ENCODE peak calls at places on chromosomes 6 and 20, in four cellular contexts. U is GM20000, D is astrocyte of the spinal cord, Q is GM23338. B is an unnamed sample.

GRCh38 chr6:40930045-40930444 is 109.0 kb downstream of the UNC5CL start:
- DNase-seq in U (no peak), D (no peak), Q (no peak), B (no peak)

GRCh38 chr20:31842471-31843157 is 2.8 kb downstream of the FOXS1 start:
- DNase-seq in U (no peak), D (peak), Q (peak), B (no peak)

GRCh38 chr20:62360854-62361798 is 6.0 kb downstream of the LAMA5 start:
- DNase-seq in U (no peak), D (no peak), Q (peak), B (no peak)

GRCh38 chr20:6831461-6831860 is 64.0 kb downstream of the BMP2 start:
- DNase-seq in U (no peak), D (no peak), Q (no peak), B (no peak)

GRCh38 chr6:25360611-25361010 is 81.4 kb downstream of the CARMIL1 start:
- DNase-seq in U (no peak), D (peak), Q (no peak), B (no peak)

GRCh38 chr6:108200631-108201030 is 34.8 kb downstream of the NR2E1 start:
- DNase-seq in U (no peak), D (peak), Q (no peak), B (no peak)

GRCh38 chr6:72966628-72967280 is 258.5 kb downstream of the KHDC1L start:
- DNase-seq in U (no peak), D (peak), Q (no peak), B (no peak)

GRCh38 chr6:150176152-150176551 is 33.3 kb downstream of the PPP1R14C start:
- DNase-seq in U (no peak), D (no peak), Q (no peak), B (no peak)

GRCh38 chr6:46789434-46790358 is 3.5 kb upstream of the MEP1A start:
- DNase-seq in U (no peak), D (no peak), Q (no peak), B (no peak)

DNA sequence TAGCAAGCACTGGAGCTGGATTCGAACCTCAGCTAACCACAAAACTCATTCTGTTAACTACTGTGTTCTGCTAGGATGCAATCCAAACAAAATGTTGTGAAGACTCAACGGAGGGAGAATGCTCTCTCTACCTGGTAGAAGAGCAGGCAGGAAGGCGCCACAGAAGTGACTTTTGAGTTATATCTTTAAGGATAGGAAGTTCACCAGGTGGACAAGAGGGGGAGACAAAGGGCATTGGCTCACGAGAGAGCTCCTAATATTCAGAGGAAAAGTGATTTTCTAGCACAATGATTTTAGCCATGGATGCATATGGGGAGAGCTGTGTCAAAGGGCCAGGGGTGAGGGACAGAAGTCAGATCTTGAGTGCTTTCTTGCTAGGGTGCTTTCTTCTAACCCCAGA is 108.4 kb upstream of the MAFB start:
- DNase-seq in U (peak), D (peak), Q (peak), B (peak)
- TF ChIP-seq CTCF in U (peak), D (peak), Q (peak), B (peak)

GRCh38 chr6:38483526-38483925 is 156.2 kb downstream of the BTBD9 start:
- DNase-seq in U (peak), D (no peak), Q (no peak), B (peak)
- TF ChIP-seq CTCF in U (no peak), D (no peak), Q (no peak), B (no peak)

GRCh38 chr20:43247361-43247760 is 57.7 kb upstream of the PTPRT start:
- DNase-seq in U (no peak), D (no peak), Q (no peak), B (no peak)

GRCh38 chr20:43241057-43241702 is 51.5 kb upstream of the PTPRT start:
- DNase-seq in U (no peak), D (no peak), Q (no peak), B (no peak)

GRCh38 chr20:43244647-43245046 is 54.9 kb upstream of the PTPRT start:
- DNase-seq in U (no peak), D (no peak), Q (no peak), B (no peak)

GRCh38 chr20:43248341-43248740 is 58.6 kb upstream of the PTPRT start:
- DNase-seq in U (no peak), D (no peak), Q (no peak), B (no peak)

GRCh38 chr20:43243672-43244269 is 54.1 kb upstream of the PTPRT start:
- DNase-seq in U (no peak), D (no peak), Q (no peak), B (peak)
- TF ChIP-seq CTCF in U (no peak), D (no peak), Q (no peak), B (peak)

DNA sequence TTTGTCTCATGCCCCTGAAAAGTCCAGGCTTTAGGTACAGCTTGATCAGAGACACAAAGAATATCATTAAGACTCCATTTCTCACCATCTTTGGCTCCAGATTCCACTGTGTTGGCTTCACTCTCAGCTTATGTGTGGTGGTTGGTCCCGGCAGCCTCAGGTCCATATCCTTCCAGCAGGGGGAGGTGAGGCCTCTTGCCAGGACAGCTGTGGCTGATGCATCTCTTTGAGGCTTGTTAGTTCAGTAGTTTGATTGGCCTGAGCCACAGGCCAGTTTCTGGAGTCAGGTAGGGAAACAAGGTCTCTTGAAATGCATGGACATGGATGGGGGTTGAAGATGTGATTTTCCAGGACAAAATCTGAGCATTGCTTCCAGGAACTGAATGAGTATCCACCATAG is 62.4 kb downstream of the JAG1 start:
- DNase-seq in U (peak), D (peak), Q (peak), B (peak)
- TF ChIP-seq CTCF in U (no peak), D (peak), Q (peak), B (peak)

GRCh38 chr20:25483431-25484132 is 76.1 kb downstream of the GINS1 start:
- DNase-seq in U (no peak), D (no peak), Q (no peak), B (no peak)

GRCh38 chr20:25484911-25485511 is 77.5 kb downstream of the GINS1 start:
- DNase-seq in U (no peak), D (no peak), Q (no peak), B (no peak)

GRCh38 chr20:25485872-25486271 is 78.4 kb downstream of the GINS1 start:
- DNase-seq in U (no peak), D (no peak), Q (no peak), B (no peak)

GRCh38 chr20:25486377-25486776 is 78.9 kb downstream of the GINS1 start:
- DNase-seq in U (no peak), D (peak), Q (no peak), B (no peak)

GRCh38 chr20:25484224-25484846 is 76.9 kb downstream of the GINS1 start:
- DNase-seq in U (no peak), D (no peak), Q (peak), B (no peak)
- TF ChIP-seq CTCF in U (no peak), D (no peak), Q (peak), B (peak)

DNA sequence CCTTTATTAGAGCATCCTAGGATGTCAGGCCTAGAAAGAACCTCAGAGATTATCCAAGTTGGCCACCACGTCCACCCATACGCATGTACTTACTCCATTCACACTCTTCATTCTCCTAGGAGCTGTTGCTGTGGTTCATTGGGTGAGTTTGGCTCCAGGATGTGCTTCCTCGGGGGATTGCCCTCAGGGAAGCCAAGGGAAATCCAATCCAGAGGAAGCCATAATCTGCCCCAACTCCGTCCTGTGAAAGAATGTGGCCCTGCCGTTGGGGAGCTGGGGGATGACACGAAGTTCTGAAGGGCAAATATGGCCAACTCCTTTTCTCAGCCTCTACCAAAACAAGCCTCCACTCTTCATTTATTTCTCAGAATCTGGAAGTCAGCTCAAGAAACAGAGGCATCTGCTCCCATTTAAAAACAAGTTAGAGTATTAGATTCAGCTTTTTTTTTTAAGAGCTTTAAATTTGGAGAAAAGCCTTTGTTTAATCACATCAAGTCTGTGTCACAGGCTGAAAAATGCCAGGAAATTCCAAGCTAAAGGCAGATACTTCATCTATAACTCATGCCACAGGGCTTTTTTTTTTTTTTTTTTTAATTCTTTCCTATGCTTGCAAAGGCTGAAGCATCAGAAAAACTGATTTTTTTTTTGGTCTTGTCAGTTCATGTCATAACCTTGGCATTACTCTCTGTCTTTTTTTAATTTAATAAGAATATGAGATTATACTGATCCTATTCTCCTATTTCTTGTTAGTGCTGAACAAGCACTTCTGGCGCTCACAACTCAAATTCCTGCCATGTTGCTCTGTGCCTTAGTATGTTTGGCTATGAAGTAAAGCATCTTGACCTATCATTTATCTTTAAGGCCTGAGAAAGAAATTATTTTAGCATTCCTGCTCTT is 480.9 kb upstream of the MARCKS start:
- DNase-seq in U (no peak), D (peak), Q (no peak), B (no peak)
- TF ChIP-seq CTCF in U (no peak), D (no peak), Q (no peak), B (no peak)

DNA sequence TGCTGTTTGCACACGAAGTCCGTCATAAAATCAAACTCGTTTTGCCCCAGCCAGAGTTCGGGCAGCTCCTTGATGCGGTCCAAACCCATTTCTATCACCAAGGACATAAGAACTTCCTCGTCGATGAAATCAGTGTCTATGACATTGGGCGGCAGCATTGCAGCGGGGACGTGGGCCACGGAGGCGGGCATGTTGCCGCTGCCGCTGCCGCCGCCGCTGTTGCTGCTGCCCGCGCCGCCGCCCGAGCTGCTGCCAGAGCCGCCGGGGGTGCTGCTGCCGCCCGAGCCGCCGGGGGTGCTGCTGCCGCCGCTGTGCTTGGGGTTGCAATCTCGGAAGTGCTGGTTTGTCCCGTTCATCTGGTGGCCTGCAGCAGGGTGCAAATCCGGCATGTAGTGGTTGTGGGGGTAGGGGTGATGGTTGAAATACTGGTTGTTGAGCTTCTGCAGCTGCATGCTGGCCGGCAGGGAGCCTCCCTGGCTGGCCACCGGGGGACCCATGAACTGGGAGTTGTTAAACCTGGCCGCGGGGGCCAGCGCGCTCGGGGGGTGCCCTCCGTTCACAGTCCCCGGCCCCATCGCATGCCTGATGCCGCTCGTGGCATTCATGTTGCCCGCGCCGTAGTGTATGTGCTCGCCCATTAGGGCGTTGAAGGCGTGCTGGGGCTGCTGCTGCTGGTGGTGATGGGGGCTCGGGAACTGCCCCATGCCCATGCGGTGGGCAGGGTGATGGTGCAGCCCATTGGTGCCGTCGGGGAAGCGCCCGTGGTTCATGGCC is 1.1 kb downstream of the CITED2 start:
- DNase-seq in U (peak), D (peak), Q (peak), B (peak)
- TF ChIP-seq CTCF in U (no peak), D (peak), Q (peak), B (peak)

GRCh38 chr20:1103751-1104150 is 14.7 kb upstream of the PSMF1 start:
- DNase-seq in U (no peak), D (no peak), Q (peak), B (no peak)

GRCh38 chr20:1102016-1102415 is 16.4 kb upstream of the PSMF1 start:
- DNase-seq in U (no peak), D (no peak), Q (no peak), B (no peak)

GRCh38 chr20:1107176-1107575 is 11.2 kb upstream of the PSMF1 start:
- DNase-seq in U (no peak), D (no peak), Q (no peak), B (no peak)

GRCh38 chr20:1105599-1106194 is 12.7 kb upstream of the PSMF1 start:
- DNase-seq in U (no peak), D (no peak), Q (no peak), B (no peak)

GRCh38 chr20:1101533-1101932 is 16.9 kb upstream of the PSMF1 start:
- DNase-seq in U (no peak), D (no peak), Q (no peak), B (no peak)
- TF ChIP-seq CTCF in U (no peak), D (no peak), Q (no peak), B (no peak)

B was measured in GM12865.